ENCODE peak calls at places on chromosomes 12 and 14, in eight cellular contexts. One of them, this sample, is unnamed.

GRCh38 chr12:113676117-113676516 is 204.4 kb upstream of the LHX5 start:
- DNase-seq in pancreas: no peak
- DNase-seq in NCI-H748 treated with DMSO at 0.1 percent for 48 hours: no peak
- DNase-seq in ELR: no peak
- DNase-seq in right cardiac atrium: no peak
- DNase-seq in HT1080: no peak
- DNase-seq in NCI-H1105 treated with DMSO at 0.1 percent for 48 hours: no peak
- DNase-seq in HuH-7.5: no peak
- DNase-seq in this sample: no peak

GRCh38 chr12:49813131-49813530 is 15.1 kb downstream of the NCKAP5L start:
- DNase-seq in pancreas: no peak
- DNase-seq in HuH-7.5: no peak
- DNase-seq in ELR: no peak
- DNase-seq in HT1080: no peak
- DNase-seq in NCI-H748 treated with DMSO at 0.1 percent for 48 hours: no peak
- DNase-seq in NCI-H1105 treated with DMSO at 0.1 percent for 48 hours: no peak
- DNase-seq in right cardiac atrium: no peak
- DNase-seq in this sample: no peak

GRCh38 chr12:57868870-57869609 is 22.5 kb upstream of the CTDSP2 start:
- DNase-seq in NCI-H1105 treated with DMSO at 0.1 percent for 48 hours: no peak
- DNase-seq in HuH-7.5: no peak
- DNase-seq in NCI-H748 treated with DMSO at 0.1 percent for 48 hours: no peak
- DNase-seq in right cardiac atrium: peak; percentile 79
- DNase-seq in HT1080: no peak
- DNase-seq in pancreas: no peak
- DNase-seq in ELR: no peak
- DNase-seq in this sample: no peak

GRCh38 chr12:87967871-87968270 is 61.3 kb downstream of the C12orf50 start:
- DNase-seq in pancreas: no peak
- DNase-seq in NCI-H748 treated with DMSO at 0.1 percent for 48 hours: peak; percentile 52
- DNase-seq in HT1080: no peak
- DNase-seq in right cardiac atrium: no peak
- DNase-seq in HuH-7.5: no peak
- DNase-seq in NCI-H1105 treated with DMSO at 0.1 percent for 48 hours: peak; percentile 90
- DNase-seq in ELR: no peak
- DNase-seq in this sample: no peak

GRCh38 chr12:98830657-98831056 is 185.6 kb downstream of the APAF1 start:
- DNase-seq in pancreas: no peak
- DNase-seq in NCI-H1105 treated with DMSO at 0.1 percent for 48 hours: no peak
- DNase-seq in HuH-7.5: no peak
- DNase-seq in HT1080: no peak
- DNase-seq in right cardiac atrium: no peak
- DNase-seq in ELR: no peak
- DNase-seq in NCI-H748 treated with DMSO at 0.1 percent for 48 hours: no peak
- DNase-seq in this sample: no peak

GRCh38 chr14:71688576-71688975 is 243.7 kb upstream of the RGS6 start:
- DNase-seq in HT1080: no peak
- DNase-seq in ELR: peak; percentile 6
- DNase-seq in HuH-7.5: no peak
- DNase-seq in NCI-H1105 treated with DMSO at 0.1 percent for 48 hours: no peak
- DNase-seq in NCI-H748 treated with DMSO at 0.1 percent for 48 hours: no peak
- DNase-seq in right cardiac atrium: no peak
- DNase-seq in pancreas: no peak
- DNase-seq in this sample: no peak

GRCh38 chr12:99093166-99093565 is 448.1 kb downstream of the APAF1 start:
- DNase-seq in NCI-H1105 treated with DMSO at 0.1 percent for 48 hours: no peak
- DNase-seq in ELR: no peak
- DNase-seq in HuH-7.5: no peak
- DNase-seq in pancreas: no peak
- DNase-seq in HT1080: no peak
- DNase-seq in right cardiac atrium: no peak
- DNase-seq in NCI-H748 treated with DMSO at 0.1 percent for 48 hours: no peak
- DNase-seq in this sample: no peak

GRCh38 chr14:105161314-105161713 is 7.3 kb downstream of the JAG2 start:
- DNase-seq in HT1080: no peak
- DNase-seq in pancreas: no peak
- DNase-seq in ELR: no peak
- DNase-seq in right cardiac atrium: no peak
- DNase-seq in NCI-H1105 treated with DMSO at 0.1 percent for 48 hours: peak; percentile 92
- DNase-seq in HuH-7.5: no peak
- DNase-seq in NCI-H748 treated with DMSO at 0.1 percent for 48 hours: no peak
- DNase-seq in this sample: no peak

GRCh38 chr14:74964787-74965769 is 9.7 kb upstream of the PGF start:
- DNase-seq in NCI-H1105 treated with DMSO at 0.1 percent for 48 hours: no peak
- DNase-seq in HT1080: peak; percentile 91
- DNase-seq in HuH-7.5: no peak
- DNase-seq in right cardiac atrium: no peak
- DNase-seq in pancreas: no peak
- DNase-seq in NCI-H748 treated with DMSO at 0.1 percent for 48 hours: no peak
- DNase-seq in ELR: peak; percentile 86
- DNase-seq in this sample: no peak

GRCh38 chr14:35534130-35534883 is at the start of gene INSM2:
- DNase-seq in HuH-7.5: no peak
- DNase-seq in ELR: peak; percentile 45
- DNase-seq in NCI-H1105 treated with DMSO at 0.1 percent for 48 hours: peak; percentile 47
- DNase-seq in HT1080: no peak
- DNase-seq in NCI-H748 treated with DMSO at 0.1 percent for 48 hours: no peak
- DNase-seq in pancreas: no peak
- DNase-seq in right cardiac atrium: no peak
- DNase-seq in this sample: peak; percentile 28

GRCh38 chr12:99383258-99383657 is 264.3 kb upstream of the GARIN6 start:
- DNase-seq in NCI-H1105 treated with DMSO at 0.1 percent for 48 hours: no peak
- DNase-seq in right cardiac atrium: no peak
- DNase-seq in ELR: no peak
- DNase-seq in NCI-H748 treated with DMSO at 0.1 percent for 48 hours: no peak
- DNase-seq in HT1080: no peak
- DNase-seq in pancreas: no peak
- DNase-seq in HuH-7.5: no peak
- DNase-seq in this sample: peak; percentile 32

GRCh38 chr12:6820171-6820570 is 1.4 kb upstream of the GPR162 start:
- DNase-seq in HT1080: no peak
- DNase-seq in right cardiac atrium: no peak
- DNase-seq in NCI-H748 treated with DMSO at 0.1 percent for 48 hours: no peak
- DNase-seq in pancreas: no peak
- DNase-seq in ELR: no peak
- DNase-seq in NCI-H1105 treated with DMSO at 0.1 percent for 48 hours: no peak
- DNase-seq in HuH-7.5: no peak
- DNase-seq in this sample: no peak

GRCh38 chr12:32010631-32011030 is 51.4 kb downstream of the RESF1 start:
- DNase-seq in HT1080: no peak
- DNase-seq in HuH-7.5: no peak
- DNase-seq in NCI-H748 treated with DMSO at 0.1 percent for 48 hours: no peak
- DNase-seq in ELR: no peak
- DNase-seq in NCI-H1105 treated with DMSO at 0.1 percent for 48 hours: no peak
- DNase-seq in pancreas: no peak
- DNase-seq in right cardiac atrium: no peak
- DNase-seq in this sample: no peak

This sample was measured in GM12865.